ENCODE peak calls at places on chromosomes 4 and X, in six cellular contexts. One of them, this sample, is unnamed.

GRCh38 chrX:85836868-85837267 is 210.5 kb downstream of the CHM start:
- DNase-seq in activated CD8-positive, alpha-beta memory T cell treated with anti-CD3 and anti-CD28 coated beads for 48 hours: no peak
- DNase-seq in ovary: no peak
- DNase-seq in EL: peak; percentile 0
- DNase-seq in KG1: no peak
- DNase-seq in HT-29: no peak
- DNase-seq in this sample: no peak

GRCh38 chr4:80154547-80154933 is 42.8 kb upstream of the PRDM8 start:
- DNase-seq in activated CD8-positive, alpha-beta memory T cell treated with anti-CD3 and anti-CD28 coated beads for 48 hours: no peak
- DNase-seq in ovary: no peak
- DNase-seq in EL: no peak
- DNase-seq in KG1: no peak
- DNase-seq in HT-29: no peak
- DNase-seq in this sample: no peak

GRCh38 chr4:6701371-6701770 is 7.7 kb downstream of the S100P start:
- DNase-seq in activated CD8-positive, alpha-beta memory T cell treated with anti-CD3 and anti-CD28 coated beads for 48 hours: no peak
- DNase-seq in ovary: no peak
- DNase-seq in EL: no peak
- DNase-seq in KG1: no peak
- DNase-seq in HT-29: peak; percentile 64
- DNase-seq in this sample: no peak

GRCh38 chr4:81509822-81510221 is 38.1 kb upstream of the RASGEF1B start:
- DNase-seq in activated CD8-positive, alpha-beta memory T cell treated with anti-CD3 and anti-CD28 coated beads for 48 hours: no peak
- DNase-seq in ovary: no peak
- DNase-seq in EL: no peak
- DNase-seq in KG1: no peak
- DNase-seq in HT-29: no peak
- DNase-seq in this sample: no peak

GRCh38 chrX:3244203-3244743 is 102.2 kb downstream of the MXRA5 start:
- DNase-seq in activated CD8-positive, alpha-beta memory T cell treated with anti-CD3 and anti-CD28 coated beads for 48 hours: no peak
- DNase-seq in ovary: no peak
- DNase-seq in EL: peak; percentile 80
- DNase-seq in KG1: no peak
- DNase-seq in HT-29: no peak
- DNase-seq in this sample: no peak

GRCh38 chrX:78548012-78548411 is 111.1 kb downstream of the RTL3 start:
- DNase-seq in activated CD8-positive, alpha-beta memory T cell treated with anti-CD3 and anti-CD28 coated beads for 48 hours: no peak
- DNase-seq in ovary: no peak
- DNase-seq in EL: peak; percentile 41
- DNase-seq in KG1: no peak
- DNase-seq in HT-29: no peak
- DNase-seq in this sample: no peak

GRCh38 chr4:153294631-153295030 is 49.9 kb upstream of the MND1 start:
- DNase-seq in activated CD8-positive, alpha-beta memory T cell treated with anti-CD3 and anti-CD28 coated beads for 48 hours: no peak
- DNase-seq in ovary: no peak
- DNase-seq in EL: peak; percentile 3
- DNase-seq in KG1: no peak
- DNase-seq in HT-29: peak; percentile 34
- DNase-seq in this sample: no peak

GRCh38 chrX:15399901-15400500 is 15.8 kb upstream of the VEGFD start:
- DNase-seq in activated CD8-positive, alpha-beta memory T cell treated with anti-CD3 and anti-CD28 coated beads for 48 hours: no peak
- DNase-seq in ovary: no peak
- DNase-seq in EL: no peak
- DNase-seq in KG1: no peak
- DNase-seq in HT-29: no peak
- DNase-seq in this sample: no peak

GRCh38 chrX:149830192-149830873 is 48.6 kb downstream of the MAGEA9 start:
- DNase-seq in activated CD8-positive, alpha-beta memory T cell treated with anti-CD3 and anti-CD28 coated beads for 48 hours: no peak
- DNase-seq in ovary: no peak
- DNase-seq in EL: peak; percentile 20
- DNase-seq in KG1: no peak
- DNase-seq in HT-29: no peak
- DNase-seq in this sample: peak; percentile 0

GRCh38 chr4:146222313-146222712 is 8.0 kb downstream of the REELD1 start:
- DNase-seq in activated CD8-positive, alpha-beta memory T cell treated with anti-CD3 and anti-CD28 coated beads for 48 hours: no peak
- DNase-seq in ovary: no peak
- DNase-seq in EL: peak; percentile 82
- DNase-seq in KG1: no peak
- DNase-seq in HT-29: no peak
- DNase-seq in this sample: no peak

GRCh38 chr4:107034982-107035710 is 967 bp downstream of the DKK2 start:
- DNase-seq in activated CD8-positive, alpha-beta memory T cell treated with anti-CD3 and anti-CD28 coated beads for 48 hours: no peak
- DNase-seq in ovary: peak; percentile 7
- DNase-seq in EL: peak; percentile 35
- DNase-seq in KG1: no peak
- DNase-seq in HT-29: no peak
- DNase-seq in this sample: peak; percentile 12

GRCh38 chr4:151173751-151174325 is 74.4 kb downstream of the RPS3A start:
- DNase-seq in activated CD8-positive, alpha-beta memory T cell treated with anti-CD3 and anti-CD28 coated beads for 48 hours: no peak
- DNase-seq in ovary: peak; percentile 51
- DNase-seq in EL: no peak
- DNase-seq in KG1: no peak
- DNase-seq in HT-29: no peak
- DNase-seq in this sample: no peak

GRCh38 chr4:179855471-179855870 is 2387.7 kb upstream of the TENM3 start:
- DNase-seq in activated CD8-positive, alpha-beta memory T cell treated with anti-CD3 and anti-CD28 coated beads for 48 hours: no peak
- DNase-seq in ovary: no peak
- DNase-seq in EL: no peak
- DNase-seq in KG1: no peak
- DNase-seq in HT-29: no peak
- DNase-seq in this sample: no peak

GRCh38 chr4:81688085-81688484 is 216.4 kb upstream of the RASGEF1B start:
- DNase-seq in activated CD8-positive, alpha-beta memory T cell treated with anti-CD3 and anti-CD28 coated beads for 48 hours: no peak
- DNase-seq in ovary: no peak
- DNase-seq in EL: no peak
- DNase-seq in KG1: no peak
- DNase-seq in HT-29: peak; percentile 26
- DNase-seq in this sample: no peak

GRCh38 chrX:32525234-32525633 is 686.1 kb downstream of the DMD start:
- DNase-seq in activated CD8-positive, alpha-beta memory T cell treated with anti-CD3 and anti-CD28 coated beads for 48 hours: no peak
- DNase-seq in ovary: no peak
- DNase-seq in EL: no peak
- DNase-seq in KG1: no peak
- DNase-seq in HT-29: no peak
- DNase-seq in this sample: no peak

GRCh38 chrX:6383488-6383887 is 151.4 kb downstream of the VCX3A start:
- DNase-seq in activated CD8-positive, alpha-beta memory T cell treated with anti-CD3 and anti-CD28 coated beads for 48 hours: no peak
- DNase-seq in ovary: no peak
- DNase-seq in EL: no peak
- DNase-seq in KG1: no peak
- DNase-seq in HT-29: no peak
- DNase-seq in this sample: no peak

GRCh38 chr4:153546273-153546672 is 80.1 kb downstream of the TMEM131L start:
- DNase-seq in activated CD8-positive, alpha-beta memory T cell treated with anti-CD3 and anti-CD28 coated beads for 48 hours: no peak
- DNase-seq in ovary: no peak
- DNase-seq in EL: no peak
- DNase-seq in KG1: no peak
- DNase-seq in HT-29: no peak
- DNase-seq in this sample: no peak

GRCh38 chrX:40012039-40012799 is 85.5 kb downstream of the BCOR start:
- DNase-seq in activated CD8-positive, alpha-beta memory T cell treated with anti-CD3 and anti-CD28 coated beads for 48 hours: no peak
- DNase-seq in ovary: peak; percentile 48
- DNase-seq in EL: peak; percentile 52
- DNase-seq in KG1: no peak
- DNase-seq in HT-29: peak; percentile 39
- DNase-seq in this sample: no peak

GRCh38 chrX:1322393-1322792 is 14.2 kb upstream of the IL3RA start:
- DNase-seq in activated CD8-positive, alpha-beta memory T cell treated with anti-CD3 and anti-CD28 coated beads for 48 hours: peak; percentile 46
- DNase-seq in ovary: no peak
- DNase-seq in EL: peak; percentile 22
- DNase-seq in KG1: no peak
- DNase-seq in HT-29: no peak
- DNase-seq in this sample: no peak

GRCh38 chrX:2500091-2500680 is 590 bp downstream of the DHRSX start:
- DNase-seq in activated CD8-positive, alpha-beta memory T cell treated with anti-CD3 and anti-CD28 coated beads for 48 hours: no peak
- DNase-seq in ovary: peak; percentile 62
- DNase-seq in EL: peak; percentile 54
- DNase-seq in KG1: no peak
- DNase-seq in HT-29: peak; percentile 16
- DNase-seq in this sample: no peak

GRCh38 chr4:158681630-158682029 is 9.5 kb downstream of the ETFDH start:
- DNase-seq in activated CD8-positive, alpha-beta memory T cell treated with anti-CD3 and anti-CD28 coated beads for 48 hours: no peak
- DNase-seq in ovary: no peak
- DNase-seq in EL: no peak
- DNase-seq in KG1: no peak
- DNase-seq in HT-29: no peak
- DNase-seq in this sample: no peak

GRCh38 chr4:22091906-22092305 is 143.3 kb upstream of the KCNIP4 start:
- DNase-seq in activated CD8-positive, alpha-beta memory T cell treated with anti-CD3 and anti-CD28 coated beads for 48 hours: no peak
- DNase-seq in ovary: no peak
- DNase-seq in EL: no peak
- DNase-seq in KG1: no peak
- DNase-seq in HT-29: no peak
- DNase-seq in this sample: no peak

GRCh38 chrX:18425199-18426003 is at the start of gene CDKL5:
- DNase-seq in activated CD8-positive, alpha-beta memory T cell treated with anti-CD3 and anti-CD28 coated beads for 48 hours: peak; percentile 61
- DNase-seq in ovary: peak; percentile 97
- DNase-seq in EL: peak; percentile 94
- DNase-seq in KG1: peak; percentile 63
- DNase-seq in HT-29: peak; percentile 95
- DNase-seq in this sample: peak; percentile 96

GRCh38 chr4:20075479-20075878 is 176.2 kb upstream of the SLIT2 start:
- DNase-seq in activated CD8-positive, alpha-beta memory T cell treated with anti-CD3 and anti-CD28 coated beads for 48 hours: no peak
- DNase-seq in ovary: no peak
- DNase-seq in EL: no peak
- DNase-seq in KG1: no peak
- DNase-seq in HT-29: no peak
- DNase-seq in this sample: peak; percentile 7

GRCh38 chr4:65139998-65140397 is 530.3 kb downstream of the EPHA5 start:
- DNase-seq in activated CD8-positive, alpha-beta memory T cell treated with anti-CD3 and anti-CD28 coated beads for 48 hours: no peak
- DNase-seq in ovary: no peak
- DNase-seq in EL: no peak
- DNase-seq in KG1: no peak
- DNase-seq in HT-29: no peak
- DNase-seq in this sample: no peak

GRCh38 chrX:115393271-115393670 is 103.8 kb downstream of the LUZP4 start:
- DNase-seq in activated CD8-positive, alpha-beta memory T cell treated with anti-CD3 and anti-CD28 coated beads for 48 hours: no peak
- DNase-seq in ovary: no peak
- DNase-seq in EL: peak; percentile 44
- DNase-seq in KG1: no peak
- DNase-seq in HT-29: peak; percentile 3
- DNase-seq in this sample: no peak

GRCh38 chr4:91837608-91838029 is 466.1 kb upstream of the GRID2 start:
- DNase-seq in activated CD8-positive, alpha-beta memory T cell treated with anti-CD3 and anti-CD28 coated beads for 48 hours: no peak
- DNase-seq in ovary: no peak
- DNase-seq in EL: no peak
- DNase-seq in KG1: no peak
- DNase-seq in HT-29: no peak
- DNase-seq in this sample: no peak

GRCh38 chrX:37509349-37509748 is 62.1 kb upstream of the LANCL3 start:
- DNase-seq in activated CD8-positive, alpha-beta memory T cell treated with anti-CD3 and anti-CD28 coated beads for 48 hours: no peak
- DNase-seq in ovary: no peak
- DNase-seq in EL: no peak
- DNase-seq in KG1: no peak
- DNase-seq in HT-29: peak; percentile 12
- DNase-seq in this sample: peak; percentile 3

GRCh38 chr4:52659722-52660261 is 691 bp upstream of the USP46 start:
- DNase-seq in activated CD8-positive, alpha-beta memory T cell treated with anti-CD3 and anti-CD28 coated beads for 48 hours: no peak
- DNase-seq in ovary: peak; percentile 78
- DNase-seq in EL: peak; percentile 28
- DNase-seq in KG1: no peak
- DNase-seq in HT-29: peak; percentile 46
- DNase-seq in this sample: peak; percentile 35

GRCh38 chrX:96861661-96862060 is 22.0 kb upstream of the RPA4 start:
- DNase-seq in activated CD8-positive, alpha-beta memory T cell treated with anti-CD3 and anti-CD28 coated beads for 48 hours: no peak
- DNase-seq in ovary: no peak
- DNase-seq in EL: no peak
- DNase-seq in KG1: no peak
- DNase-seq in HT-29: no peak
- DNase-seq in this sample: no peak

GRCh38 chrX:125203737-125204578 is 115.7 kb upstream of the TEX13C start:
- DNase-seq in activated CD8-positive, alpha-beta memory T cell treated with anti-CD3 and anti-CD28 coated beads for 48 hours: no peak
- DNase-seq in ovary: no peak
- DNase-seq in EL: no peak
- DNase-seq in KG1: no peak
- DNase-seq in HT-29: no peak
- DNase-seq in this sample: peak; percentile 81

GRCh38 chrX:51496501-51497291 is at the start of gene NUDT11:
- DNase-seq in activated CD8-positive, alpha-beta memory T cell treated with anti-CD3 and anti-CD28 coated beads for 48 hours: peak; percentile 2
- DNase-seq in ovary: peak; percentile 68
- DNase-seq in EL: peak; percentile 60
- DNase-seq in KG1: no peak
- DNase-seq in HT-29: no peak
- DNase-seq in this sample: peak; percentile 60

GRCh38 chr4:170884965-170885583 is 795.3 kb upstream of the AADAT start:
- DNase-seq in activated CD8-positive, alpha-beta memory T cell treated with anti-CD3 and anti-CD28 coated beads for 48 hours: no peak
- DNase-seq in ovary: no peak
- DNase-seq in EL: no peak
- DNase-seq in KG1: no peak
- DNase-seq in HT-29: no peak
- DNase-seq in this sample: no peak

GRCh38 chr4:52407545-52407944 is 251.6 kb downstream of the USP46 start:
- DNase-seq in activated CD8-positive, alpha-beta memory T cell treated with anti-CD3 and anti-CD28 coated beads for 48 hours: no peak
- DNase-seq in ovary: no peak
- DNase-seq in EL: no peak
- DNase-seq in KG1: no peak
- DNase-seq in HT-29: peak; percentile 1
- DNase-seq in this sample: no peak

GRCh38 chr4:185573651-185574199 is 38.4 kb upstream of the PDLIM3 start:
- DNase-seq in activated CD8-positive, alpha-beta memory T cell treated with anti-CD3 and anti-CD28 coated beads for 48 hours: no peak
- DNase-seq in ovary: no peak
- DNase-seq in EL: peak; percentile 75
- DNase-seq in KG1: no peak
- DNase-seq in HT-29: no peak
- DNase-seq in this sample: no peak

GRCh38 chr4:1582227-1582626 is 101.9 kb downstream of the FAM53A start:
- DNase-seq in activated CD8-positive, alpha-beta memory T cell treated with anti-CD3 and anti-CD28 coated beads for 48 hours: no peak
- DNase-seq in ovary: peak; percentile 55
- DNase-seq in EL: no peak
- DNase-seq in KG1: no peak
- DNase-seq in HT-29: no peak
- DNase-seq in this sample: no peak